ENCODE peak calls at places on chromosome 14, in ten cellular contexts. Z is Peyer's patch, D is RWPE2, G is astrocyte of the cerebellum, M is left ventricle myocardium inferior, E is GM23338, X is LNCaP clone FGC, Y is HCT116, T is cardiac fibroblast, N is HFF-Myc. V is an unnamed sample.

GRCh38 chr14:51533877-51534553 is 117.7 kb upstream of the FRMD6 start:
- DNase-seq in Z (no peak), X (no peak), M (no peak), D (no peak), E (no peak), Y (no peak), N (no peak), G (no peak), T (no peak), V (no peak)

GRCh38 chr14:20614038-20614840 is 23.1 kb upstream of the RNASE12 start:
- DNase-seq in D (peak), Z (no peak), T (no peak), M (no peak), G (no peak), Y (no peak), E (no peak), N (no peak), X (no peak), V (no peak)

GRCh38 chr14:103708750-103709187 is 6.5 kb downstream of the XRCC3 start:
- DNase-seq in E (no peak), Y (no peak), X (peak), G (no peak), Z (no peak), N (no peak), M (peak), D (no peak), T (no peak), V (no peak)

GRCh38 chr14:32078030-32078793 is 1.1 kb downstream of the ARHGAP5 start:
- DNase-seq in X (no peak), E (peak), M (peak), Z (peak), D (no peak), G (no peak), N (no peak), T (peak), Y (no peak), V (peak)

GRCh38 chr14:54568821-54569591 is 2.1 kb downstream of the SAMD4A start:
- DNase-seq in T (peak), E (no peak), N (no peak), G (no peak), D (no peak), X (no peak), M (peak), Y (no peak), Z (no peak), V (peak)

GRCh38 chr14:101442451-101442850 is 118.8 kb upstream of the DIO3 start:
- DNase-seq in M (no peak), Y (no peak), G (no peak), Z (no peak), D (no peak), T (no peak), X (no peak), E (no peak), N (no peak), V (no peak)

GRCh38 chr14:104735830-104736642 is 12.0 kb downstream of the ADSS1 start:
- DNase-seq in D (no peak), X (no peak), M (peak), Z (peak), G (no peak), E (no peak), Y (no peak), N (no peak), T (peak), V (peak)

GRCh38 chr14:90281766-90282165 is 25.4 kb downstream of the PSMC1 start:
- DNase-seq in M (no peak), X (no peak), D (no peak), Y (no peak), G (no peak), E (no peak), Z (no peak), N (no peak), T (no peak), V (peak)

GRCh38 chr14:72528059-72528950 is 365.6 kb downstream of the DPF3 start:
- DNase-seq in M (no peak), E (no peak), G (no peak), X (no peak), Y (no peak), D (no peak), N (no peak), Z (peak), T (peak), V (peak)

GRCh38 chr14:82431031-82431430 is 897.4 kb upstream of the SEL1L start:
- DNase-seq in Y (no peak), Z (no peak), E (no peak), X (no peak), M (no peak), G (no peak), T (no peak), N (no peak), D (no peak), V (no peak)

GRCh38 chr14:76792422-76792821 is 20.3 kb downstream of the ANGEL1 start:
- DNase-seq in D (no peak), G (no peak), X (no peak), E (no peak), T (no peak), M (no peak), Y (no peak), Z (no peak), N (no peak), V (no peak)

GRCh38 chr14:24690492-24690891 is 56.5 kb upstream of the GZMB start:
- DNase-seq in D (no peak), Z (no peak), G (no peak), E (peak), X (no peak), N (no peak), T (no peak), Y (no peak), M (no peak), V (no peak)

GRCh38 chr14:44438936-44439335 is 68.1 kb downstream of the FSCB start:
- DNase-seq in Z (no peak), G (no peak), M (no peak), E (no peak), T (no peak), D (no peak), N (no peak), Y (no peak), X (no peak), V (no peak)

GRCh38 chr14:74907744-74908143 is 15.3 kb downstream of the RPS6KL1 start:
- DNase-seq in N (no peak), E (no peak), G (no peak), M (no peak), X (no peak), Z (no peak), Y (no peak), D (no peak), T (peak), V (no peak)

GRCh38 chr14:94051779-94052178 is 25.6 kb downstream of the OTUB2 start:
- DNase-seq in N (no peak), T (no peak), X (no peak), Y (no peak), E (no peak), Z (no peak), G (no peak), M (no peak), D (no peak), V (no peak)

GRCh38 chr14:54050759-54051158 is 94.1 kb upstream of the BMP4 start:
- DNase-seq in G (no peak), D (no peak), T (no peak), Z (no peak), N (no peak), X (no peak), Y (no peak), M (no peak), E (no peak), V (no peak)

GRCh38 chr14:55977346-55977745 is 140.9 kb upstream of the PELI2 start:
- DNase-seq in N (no peak), Z (no peak), G (no peak), D (no peak), X (no peak), Y (no peak), E (no peak), T (peak), M (no peak), V (no peak)

GRCh38 chr14:89881839-89882238 is 72.7 kb downstream of the EFCAB11 start:
- DNase-seq in N (no peak), X (no peak), Y (no peak), T (no peak), M (no peak), E (no peak), G (no peak), Z (no peak), D (no peak), V (no peak)

GRCh38 chr14:96502621-96503251 is 554 bp downstream of the PAPOLA start:
- DNase-seq in Z (peak), D (no peak), T (peak), N (no peak), Y (no peak), E (peak), G (no peak), X (no peak), M (peak), V (no peak)

GRCh38 chr14:56294125-56294524 is 175.9 kb downstream of the PELI2 start:
- DNase-seq in N (no peak), M (no peak), Z (no peak), G (no peak), D (no peak), E (peak), X (no peak), T (no peak), Y (no peak), V (no peak)

GRCh38 chr14:105745433-105746123 is 219.2 kb downstream of the TMEM121 start:
- DNase-seq in Y (no peak), E (no peak), X (no peak), T (no peak), D (no peak), M (no peak), G (no peak), N (no peak), Z (no peak), V (no peak)

GRCh38 chr14:22926316-22926715 is 2.9 kb downstream of the PRMT5 start:
- DNase-seq in M (no peak), Y (no peak), G (no peak), D (peak), T (no peak), Z (no peak), N (no peak), X (no peak), E (no peak), V (no peak)

GRCh38 chr14:100533647-100534485 is 53.4 kb downstream of the BEGAIN start:
- DNase-seq in G (no peak), E (no peak), D (peak), Z (peak), N (no peak), Y (no peak), M (peak), X (no peak), T (peak), V (no peak)

GRCh38 chr14:57375156-57375555 is 15.2 kb upstream of the NAA30 start:
- DNase-seq in Z (no peak), T (no peak), Y (no peak), G (no peak), E (peak), D (no peak), M (no peak), X (no peak), N (no peak), V (no peak)

GRCh38 chr14:38389666-38390065 is 133.8 kb upstream of the CLEC14A start:
- DNase-seq in N (peak), T (peak), E (no peak), D (no peak), X (no peak), Y (no peak), M (no peak), G (no peak), Z (no peak), V (peak)

GRCh38 chr14:105090493-105091334 is 25.5 kb upstream of the GPR132 start:
- DNase-seq in M (peak), T (peak), D (peak), G (no peak), X (peak), E (peak), Y (peak), Z (peak), N (no peak), V (peak)

GRCh38 chr14:103362780-103363179 is 22.4 kb upstream of the MARK3 start:
- DNase-seq in M (no peak), Z (no peak), X (no peak), T (no peak), G (no peak), Y (peak), N (no peak), E (no peak), D (no peak), V (no peak)

GRCh38 chr14:32457213-32457920 is 128.3 kb downstream of the AKAP6 start:
- DNase-seq in T (peak), D (no peak), E (no peak), G (no peak), X (no peak), N (no peak), M (peak), Y (no peak), Z (no peak), V (peak)

GRCh38 chr14:27528328-27528727 is 930.5 kb upstream of the NOVA1 start:
- DNase-seq in N (no peak), Y (no peak), Z (no peak), X (peak), M (no peak), G (peak), E (peak), D (no peak), T (peak), V (no peak)
- TF ChIP-seq CTCF in N (no peak), Y (no peak), Z (peak), X (peak), M (peak), G (peak), E (peak), D (peak), T (peak), V (no peak)

GRCh38 chr14:62003701-62004100 is 241.5 kb downstream of the SNAPC1 start:
- DNase-seq in T (no peak), Z (no peak), M (no peak), D (no peak), X (no peak), G (no peak), N (no peak), Y (no peak), E (no peak), V (no peak)
- H3K4me3 ChIP-seq in T (no peak), Z (no peak), M (no peak), D (no peak), X (no peak), G (no peak), N (no peak), Y (no peak), E (no peak), V (no peak)

GRCh38 chr14:36649872-36650650 is 11.6 kb upstream of the PAX9 start:
- DNase-seq in D (no peak), E (no peak), Y (no peak), X (no peak), T (no peak), G (no peak), Z (no peak), N (no peak), M (no peak), V (no peak)

GRCh38 chr14:36646664-36647416 is 14.8 kb upstream of the PAX9 start:
- DNase-seq in Z (no peak), E (peak), N (no peak), X (no peak), M (no peak), D (no peak), T (no peak), G (no peak), Y (no peak), V (no peak)

GRCh38 chr14:36652542-36653201 is 9.0 kb upstream of the PAX9 start:
- DNase-seq in D (no peak), G (no peak), T (no peak), E (no peak), N (no peak), X (no peak), Z (no peak), Y (no peak), M (no peak), V (no peak)

GRCh38 chr14:36647417-36647826 is 14.2 kb upstream of the PAX9 start:
- DNase-seq in G (no peak), X (no peak), Z (no peak), D (no peak), N (no peak), M (no peak), Y (no peak), E (peak), T (no peak), V (no peak)

GRCh38 chr14:36647827-36648753 is 13.6 kb upstream of the PAX9 start:
- DNase-seq in D (no peak), T (peak), Z (no peak), Y (no peak), G (no peak), M (no peak), N (no peak), X (no peak), E (peak), V (no peak)
- TF ChIP-seq CTCF in D (peak), T (peak), Z (peak), Y (peak), G (peak), M (peak), N (no peak), X (peak), E (peak), V (peak)

GRCh38 chr14:48504921-48505320 is 829.5 kb upstream of the MDGA2 start:
- DNase-seq in X (no peak), E (no peak), N (no peak), T (no peak), G (no peak), M (no peak), D (no peak), Z (no peak), Y (no peak), V (no peak)
- H3K4me3 ChIP-seq in X (no peak), E (no peak), N (no peak), T (no peak), G (no peak), M (no peak), D (no peak), Z (no peak), Y (no peak), V (no peak)